ENCODE peak calls at places on chromosomes 6 and 20, in four cellular contexts. One of them, this sample, is unnamed.

GRCh38 chr6:167134448-167135328 is 11.8 kb downstream of the CCR6 start:
- DNase-seq in T-helper 2 cell: no peak
- DNase-seq in stimulated activated naive CD8-positive, alpha-beta T cell treated with anti-CD3 and anti-CD28 coated beads, Interleukin-15, Interleukin-2, amounts not matched to agents 100 U/mL and 50 U/mL, for 24 hours: no peak
- DNase-seq in posterior cingulate gyrus: no peak
- DNase-seq in this sample: no peak

GRCh38 chr6:25535302-25536225 is 116.5 kb upstream of the SCGN start:
- DNase-seq in T-helper 2 cell: no peak
- DNase-seq in stimulated activated naive CD8-positive, alpha-beta T cell treated with anti-CD3 and anti-CD28 coated beads, Interleukin-15, Interleukin-2, amounts not matched to agents 100 U/mL and 50 U/mL, for 24 hours: no peak
- DNase-seq in posterior cingulate gyrus: no peak
- DNase-seq in this sample: no peak

GRCh38 chr6:120938164-120938875 is 396.0 kb downstream of the TBC1D32 start:
- DNase-seq in stimulated activated naive CD8-positive, alpha-beta T cell treated with anti-CD3 and anti-CD28 coated beads, Interleukin-15, Interleukin-2, amounts not matched to agents 100 U/mL and 50 U/mL, for 24 hours: no peak
- DNase-seq in posterior cingulate gyrus: no peak
- DNase-seq in T-helper 2 cell: no peak
- DNase-seq in this sample: no peak

GRCh38 chr20:5667703-5668528 is 82.3 kb upstream of the SHLD1 start:
- DNase-seq in stimulated activated naive CD8-positive, alpha-beta T cell treated with anti-CD3 and anti-CD28 coated beads, Interleukin-15, Interleukin-2, amounts not matched to agents 100 U/mL and 50 U/mL, for 24 hours: no peak
- DNase-seq in T-helper 2 cell: no peak
- DNase-seq in posterior cingulate gyrus: no peak
- DNase-seq in this sample: no peak

GRCh38 chr20:3407426-3408250 is at the start of gene DNAAF9:
- DNase-seq in posterior cingulate gyrus: peak; percentile 93
- DNase-seq in stimulated activated naive CD8-positive, alpha-beta T cell treated with anti-CD3 and anti-CD28 coated beads, Interleukin-15, Interleukin-2, amounts not matched to agents 100 U/mL and 50 U/mL, for 24 hours: peak; percentile 71
- DNase-seq in T-helper 2 cell: peak; percentile 35
- DNase-seq in this sample: peak; percentile 82

GRCh38 chr6:106974337-106974998 is at the start of gene CD24:
- DNase-seq in stimulated activated naive CD8-positive, alpha-beta T cell treated with anti-CD3 and anti-CD28 coated beads, Interleukin-15, Interleukin-2, amounts not matched to agents 100 U/mL and 50 U/mL, for 24 hours: peak; percentile 50
- DNase-seq in posterior cingulate gyrus: no peak
- DNase-seq in T-helper 2 cell: no peak
- DNase-seq in this sample: no peak

GRCh38 chr6:164286021-164286420 is 871.5 kb downstream of the QKI start:
- DNase-seq in T-helper 2 cell: no peak
- DNase-seq in posterior cingulate gyrus: no peak
- DNase-seq in stimulated activated naive CD8-positive, alpha-beta T cell treated with anti-CD3 and anti-CD28 coated beads, Interleukin-15, Interleukin-2, amounts not matched to agents 100 U/mL and 50 U/mL, for 24 hours: no peak
- DNase-seq in this sample: no peak

GRCh38 chr6:12369781-12370262 is 79.7 kb downstream of the EDN1 start:
- DNase-seq in T-helper 2 cell: no peak
- DNase-seq in stimulated activated naive CD8-positive, alpha-beta T cell treated with anti-CD3 and anti-CD28 coated beads, Interleukin-15, Interleukin-2, amounts not matched to agents 100 U/mL and 50 U/mL, for 24 hours: no peak
- DNase-seq in posterior cingulate gyrus: no peak
- DNase-seq in this sample: peak; percentile 71

GRCh38 chr6:91241946-91242613 is 655.2 kb upstream of the MAP3K7 start:
- DNase-seq in T-helper 2 cell: no peak
- DNase-seq in stimulated activated naive CD8-positive, alpha-beta T cell treated with anti-CD3 and anti-CD28 coated beads, Interleukin-15, Interleukin-2, amounts not matched to agents 100 U/mL and 50 U/mL, for 24 hours: no peak
- DNase-seq in posterior cingulate gyrus: no peak
- DNase-seq in this sample: no peak

GRCh38 chr6:148200302-148200701 is 142.3 kb upstream of the SASH1 start:
- DNase-seq in posterior cingulate gyrus: peak; percentile 87
- DNase-seq in T-helper 2 cell: no peak
- DNase-seq in stimulated activated naive CD8-positive, alpha-beta T cell treated with anti-CD3 and anti-CD28 coated beads, Interleukin-15, Interleukin-2, amounts not matched to agents 100 U/mL and 50 U/mL, for 24 hours: peak; percentile 7
- DNase-seq in this sample: no peak

GRCh38 chr6:42375007-42375635 is 76.6 kb downstream of the TRERF1 start:
- DNase-seq in posterior cingulate gyrus: no peak
- DNase-seq in T-helper 2 cell: no peak
- DNase-seq in stimulated activated naive CD8-positive, alpha-beta T cell treated with anti-CD3 and anti-CD28 coated beads, Interleukin-15, Interleukin-2, amounts not matched to agents 100 U/mL and 50 U/mL, for 24 hours: no peak
- DNase-seq in this sample: peak; percentile 29

GRCh38 chr6:105817370-105817769 is 268.8 kb upstream of the PRDM1 start:
- DNase-seq in T-helper 2 cell: no peak
- DNase-seq in posterior cingulate gyrus: no peak
- DNase-seq in stimulated activated naive CD8-positive, alpha-beta T cell treated with anti-CD3 and anti-CD28 coated beads, Interleukin-15, Interleukin-2, amounts not matched to agents 100 U/mL and 50 U/mL, for 24 hours: no peak
- DNase-seq in this sample: no peak

GRCh38 chr6:169571123-169571962 is 130.5 kb downstream of the WDR27 start:
- DNase-seq in stimulated activated naive CD8-positive, alpha-beta T cell treated with anti-CD3 and anti-CD28 coated beads, Interleukin-15, Interleukin-2, amounts not matched to agents 100 U/mL and 50 U/mL, for 24 hours: no peak
- DNase-seq in T-helper 2 cell: no peak
- DNase-seq in posterior cingulate gyrus: no peak
- DNase-seq in this sample: no peak

GRCh38 chr6:148441454-148441911 is 98.8 kb downstream of the SASH1 start:
- DNase-seq in stimulated activated naive CD8-positive, alpha-beta T cell treated with anti-CD3 and anti-CD28 coated beads, Interleukin-15, Interleukin-2, amounts not matched to agents 100 U/mL and 50 U/mL, for 24 hours: no peak
- DNase-seq in T-helper 2 cell: no peak
- DNase-seq in posterior cingulate gyrus: no peak
- DNase-seq in this sample: no peak

GRCh38 chr6:167932468-167933276 is 64.8 kb upstream of the KIF25 start:
- DNase-seq in stimulated activated naive CD8-positive, alpha-beta T cell treated with anti-CD3 and anti-CD28 coated beads, Interleukin-15, Interleukin-2, amounts not matched to agents 100 U/mL and 50 U/mL, for 24 hours: no peak
- DNase-seq in T-helper 2 cell: no peak
- DNase-seq in posterior cingulate gyrus: no peak
- DNase-seq in this sample: no peak

GRCh38 chr6:7262746-7263335 is 50.2 kb downstream of the SSR1 start:
- DNase-seq in T-helper 2 cell: no peak
- DNase-seq in stimulated activated naive CD8-positive, alpha-beta T cell treated with anti-CD3 and anti-CD28 coated beads, Interleukin-15, Interleukin-2, amounts not matched to agents 100 U/mL and 50 U/mL, for 24 hours: no peak
- DNase-seq in posterior cingulate gyrus: no peak
- DNase-seq in this sample: no peak

GRCh38 chr6:2109796-2110195 is 135.6 kb downstream of the GMDS start:
- DNase-seq in stimulated activated naive CD8-positive, alpha-beta T cell treated with anti-CD3 and anti-CD28 coated beads, Interleukin-15, Interleukin-2, amounts not matched to agents 100 U/mL and 50 U/mL, for 24 hours: no peak
- DNase-seq in T-helper 2 cell: no peak
- DNase-seq in posterior cingulate gyrus: no peak
- DNase-seq in this sample: no peak

GRCh38 chr6:2767327-2767985 is 2.3 kb downstream of the WRNIP1 start:
- DNase-seq in T-helper 2 cell: no peak
- DNase-seq in stimulated activated naive CD8-positive, alpha-beta T cell treated with anti-CD3 and anti-CD28 coated beads, Interleukin-15, Interleukin-2, amounts not matched to agents 100 U/mL and 50 U/mL, for 24 hours: peak; percentile 14
- DNase-seq in posterior cingulate gyrus: no peak
- DNase-seq in this sample: no peak

GRCh38 chr6:156250593-156250992 is 526.6 kb upstream of the ARID1B start:
- DNase-seq in posterior cingulate gyrus: no peak
- DNase-seq in T-helper 2 cell: no peak
- DNase-seq in stimulated activated naive CD8-positive, alpha-beta T cell treated with anti-CD3 and anti-CD28 coated beads, Interleukin-15, Interleukin-2, amounts not matched to agents 100 U/mL and 50 U/mL, for 24 hours: peak; percentile 33
- DNase-seq in this sample: no peak